ENCODE peak calls at places on chromosomes 2 and 18, in six cellular contexts. Y is heart right ventricle, S is fibroblast of mammary gland, F is sigmoid colon, C is fibroblast of pulmonary artery, O is IMR-90. N is an unnamed sample.

GRCh38 chr18:48676756-48677368 is 138.0 kb downstream of the CTIF start:
- DNase-seq in F (peak), C (peak), Y (peak), S (peak), O (peak), N (no peak)

GRCh38 chr18:69795785-69796184 is 151.9 kb downstream of the CD226 start:
- DNase-seq in F (no peak), S (no peak), C (no peak), O (peak), Y (no peak), N (no peak)

GRCh38 chr2:143936758-143937562 is 583.0 kb downstream of the ZEB2 start:
- DNase-seq in O (peak), S (peak), C (peak), Y (peak), F (peak), N (no peak)

GRCh38 chr2:66434679-66435548 is at the start of gene MEIS1:
- DNase-seq in O (peak), Y (peak), F (peak), S (peak), C (peak), N (peak)

GRCh38 chr2:217621391-217621801 is 381.4 kb downstream of the TNS1 start:
- DNase-seq in F (no peak), O (peak), C (no peak), S (no peak), Y (peak), N (no peak)

GRCh38 chr18:12336887-12337286 is 28.8 kb downstream of the TUBB6 start:
- DNase-seq in F (no peak), O (peak), S (peak), C (no peak), Y (no peak), N (no peak)

GRCh38 chr2:67871696-67872320 is 191.0 kb downstream of the C1D start:
- DNase-seq in O (peak), Y (no peak), S (peak), F (no peak), C (peak), N (no peak)

GRCh38 chr18:62578980-62579511 is 56.2 kb downstream of the ZCCHC2 start:
- DNase-seq in F (no peak), O (no peak), Y (no peak), S (no peak), C (no peak), N (no peak)

GRCh38 chr2:219245148-219245898 is at the start of the genes GLB1L and STK16:
- DNase-seq in S (peak), C (peak), F (peak), O (peak), Y (peak), N (peak)

DNA sequence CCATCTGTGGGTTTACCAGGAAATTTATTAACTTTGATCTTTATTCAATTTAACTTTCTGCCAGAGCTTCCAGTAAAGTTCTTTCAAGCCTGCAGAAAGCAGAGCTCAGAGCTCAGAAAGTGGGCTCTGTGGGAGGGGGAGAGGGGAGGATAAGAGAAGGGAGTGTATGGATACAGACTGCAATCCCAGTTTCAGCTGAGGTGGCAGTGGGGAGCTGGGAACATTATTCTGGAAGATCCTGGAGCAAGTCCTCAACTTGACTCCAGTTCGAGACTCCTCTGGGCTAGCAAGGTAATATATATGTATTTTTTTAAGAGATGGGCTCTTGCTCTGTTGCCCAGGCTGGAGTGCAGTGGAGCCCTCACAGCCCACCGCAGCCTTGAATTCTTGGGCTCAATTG is 108.9 kb upstream of the NABP1 start:
- DNase-seq in C (no peak), O (no peak), F (no peak), Y (no peak), S (no peak), N (no peak)
- TF ChIP-seq CTCF in C (no peak), O (peak), F (no peak), Y (no peak), S (no peak), N (no peak)

DNA sequence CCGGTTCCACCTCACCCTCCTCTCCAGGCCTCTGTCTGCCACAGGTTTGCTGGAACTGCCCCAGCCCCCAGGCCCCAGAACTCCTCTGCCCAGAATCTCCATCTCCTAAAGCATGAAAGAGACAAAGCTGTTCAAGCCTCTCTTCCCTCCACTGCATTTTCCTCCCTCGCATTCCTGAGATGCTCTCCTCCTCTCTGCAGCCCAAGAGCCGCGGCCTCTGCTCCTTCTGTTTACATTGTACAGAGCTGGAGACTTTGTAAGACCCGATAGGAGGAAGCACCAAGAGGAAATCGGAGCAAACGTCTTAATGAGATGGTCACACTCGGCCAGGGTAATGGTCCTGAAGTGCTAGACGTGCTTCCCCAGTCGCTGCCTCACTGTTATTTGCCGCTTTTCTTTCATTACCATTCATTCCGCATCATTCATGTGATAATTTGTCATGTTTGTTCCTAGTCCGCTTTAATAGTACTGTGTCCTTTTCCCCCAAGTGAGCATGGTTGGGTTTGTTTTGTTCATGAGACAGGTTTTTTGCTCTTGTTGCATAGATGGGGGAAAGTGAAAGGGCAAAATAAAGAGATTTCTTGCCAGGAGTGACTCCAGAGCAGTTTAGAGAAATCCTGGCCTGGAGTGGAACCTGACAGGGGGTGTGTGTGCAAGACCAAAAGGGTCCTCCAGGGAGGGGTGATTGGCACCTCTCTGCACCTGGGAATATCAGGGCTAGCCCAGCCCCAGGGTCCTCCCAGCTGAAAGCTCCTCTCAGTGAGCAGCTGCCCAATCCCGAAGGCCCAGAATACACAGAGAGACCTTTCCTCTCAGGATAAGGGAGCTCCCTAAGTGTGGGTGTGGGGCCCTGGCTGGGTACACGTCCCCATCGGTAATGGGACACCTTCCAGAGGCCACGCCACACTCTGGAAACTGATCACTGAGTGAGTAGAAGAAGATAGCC is 44.9 kb upstream of the ID2 start:
- DNase-seq in S (no peak), C (peak), Y (no peak), F (peak), O (peak), N (no peak)
- H3K4me3 ChIP-seq in S (no peak), C (no peak), Y (no peak), F (no peak), O (no peak), N (no peak)

GRCh38 chr2:583666-584065 is 93.5 kb downstream of the TMEM18 start:
- DNase-seq in F (no peak), O (no peak), C (no peak), Y (no peak), S (no peak), N (no peak)
- TF ChIP-seq CTCF in F (no peak), O (no peak), C (no peak), Y (no peak), S (no peak), N (no peak)

GRCh38 chr2:8544168-8544785 is 137.6 kb upstream of the ID2 start:
- DNase-seq in Y (no peak), C (no peak), F (no peak), O (no peak), S (no peak), N (no peak)

GRCh38 chr2:8546319-8547283 is 135.3 kb upstream of the ID2 start:
- DNase-seq in Y (no peak), S (no peak), C (no peak), O (no peak), F (peak), N (no peak)

GRCh38 chr2:8545676-8546318 is 136.1 kb upstream of the ID2 start:
- DNase-seq in Y (no peak), O (no peak), C (no peak), F (no peak), S (no peak), N (no peak)

GRCh38 chr2:8543412-8544167 is 138.3 kb upstream of the ID2 start:
- DNase-seq in C (peak), S (peak), F (peak), Y (peak), O (peak), N (no peak)

GRCh38 chr2:8544786-8545631 is 136.8 kb upstream of the ID2 start:
- DNase-seq in S (peak), Y (peak), O (peak), F (peak), C (peak), N (no peak)
- H3K4me3 ChIP-seq in S (no peak), Y (no peak), O (no peak), F (no peak), C (no peak), N (no peak)

GRCh38 chr2:105765415-105766299 is 20.9 kb downstream of the NCK2 start:
- DNase-seq in C (no peak), S (no peak), Y (no peak), O (no peak), F (no peak), N (no peak)
- TF ChIP-seq CTCF in C (no peak), S (no peak), Y (no peak), O (no peak), F (no peak), N (no peak)